ENCODE peak calls at places on chromosomes 12 and 14, in five cellular contexts. One of them, this sample, is unnamed.

GRCh38 chr12:119667577-119668314 is at the start of gene PRKAB1:
- DNase-seq in effector CD4-positive, alpha-beta T cell: peak
- DNase-seq in myocyte: peak
- DNase-seq in activated CD4-positive, alpha-beta T cell treated with anti-CD3 and anti-CD28 coated beads for 48 hours: peak
- DNase-seq in ovary: peak
- DNase-seq in this sample: peak

GRCh38 chr14:63362305-63362914 is 43.7 kb upstream of the GPHB5 start:
- DNase-seq in effector CD4-positive, alpha-beta T cell: no peak
- DNase-seq in myocyte: no peak
- DNase-seq in activated CD4-positive, alpha-beta T cell treated with anti-CD3 and anti-CD28 coated beads for 48 hours: no peak
- DNase-seq in ovary: no peak
- DNase-seq in this sample: no peak

GRCh38 chr14:62064741-62065323 is 302.6 kb downstream of the SNAPC1 start:
- DNase-seq in effector CD4-positive, alpha-beta T cell: no peak
- DNase-seq in myocyte: peak
- DNase-seq in activated CD4-positive, alpha-beta T cell treated with anti-CD3 and anti-CD28 coated beads for 48 hours: no peak
- DNase-seq in ovary: no peak
- DNase-seq in this sample: no peak

GRCh38 chr14:103015426-103015825 is 41.9 kb downstream of the CDC42BPB start:
- DNase-seq in effector CD4-positive, alpha-beta T cell: no peak
- DNase-seq in myocyte: no peak
- DNase-seq in activated CD4-positive, alpha-beta T cell treated with anti-CD3 and anti-CD28 coated beads for 48 hours: no peak
- DNase-seq in ovary: no peak
- DNase-seq in this sample: no peak

GRCh38 chr12:45989277-45989856 is 1.0 kb downstream of the SCAF11 start:
- DNase-seq in effector CD4-positive, alpha-beta T cell: no peak
- DNase-seq in myocyte: no peak
- DNase-seq in activated CD4-positive, alpha-beta T cell treated with anti-CD3 and anti-CD28 coated beads for 48 hours: peak
- DNase-seq in ovary: no peak
- DNase-seq in this sample: no peak

GRCh38 chr14:98704441-98704840 is 567.6 kb downstream of the BCL11B start:
- DNase-seq in effector CD4-positive, alpha-beta T cell: no peak
- DNase-seq in myocyte: no peak
- DNase-seq in activated CD4-positive, alpha-beta T cell treated with anti-CD3 and anti-CD28 coated beads for 48 hours: peak
- DNase-seq in ovary: no peak
- DNase-seq in this sample: peak

GRCh38 chr14:103692159-103692558 is 23.1 kb downstream of the XRCC3 start:
- DNase-seq in effector CD4-positive, alpha-beta T cell: no peak
- DNase-seq in myocyte: no peak
- DNase-seq in activated CD4-positive, alpha-beta T cell treated with anti-CD3 and anti-CD28 coated beads for 48 hours: no peak
- DNase-seq in ovary: peak
- DNase-seq in this sample: no peak

GRCh38 chr12:97211421-97211820 is 251.2 kb upstream of the RMST start:
- DNase-seq in effector CD4-positive, alpha-beta T cell: no peak
- DNase-seq in myocyte: no peak
- DNase-seq in activated CD4-positive, alpha-beta T cell treated with anti-CD3 and anti-CD28 coated beads for 48 hours: no peak
- DNase-seq in ovary: no peak
- DNase-seq in this sample: no peak

GRCh38 chr12:109715310-109716091 is 1.9 kb downstream of the FAM222A start:
- DNase-seq in effector CD4-positive, alpha-beta T cell: peak
- DNase-seq in myocyte: peak
- DNase-seq in activated CD4-positive, alpha-beta T cell treated with anti-CD3 and anti-CD28 coated beads for 48 hours: peak
- DNase-seq in ovary: peak
- DNase-seq in this sample: peak

GRCh38 chr14:92877757-92878431 is 45.1 kb upstream of the CHGA start:
- DNase-seq in effector CD4-positive, alpha-beta T cell: no peak
- DNase-seq in myocyte: peak
- DNase-seq in activated CD4-positive, alpha-beta T cell treated with anti-CD3 and anti-CD28 coated beads for 48 hours: no peak
- DNase-seq in ovary: peak
- DNase-seq in this sample: no peak

GRCh38 chr14:77843155-77843554 is 43.2 kb downstream of the ADCK1 start:
- DNase-seq in effector CD4-positive, alpha-beta T cell: no peak
- DNase-seq in myocyte: peak
- DNase-seq in activated CD4-positive, alpha-beta T cell treated with anti-CD3 and anti-CD28 coated beads for 48 hours: no peak
- DNase-seq in ovary: no peak
- DNase-seq in this sample: no peak

GRCh38 chr12:55893723-55894122 is 34.0 kb downstream of the PYM1 start:
- DNase-seq in effector CD4-positive, alpha-beta T cell: no peak
- DNase-seq in myocyte: no peak
- DNase-seq in activated CD4-positive, alpha-beta T cell treated with anti-CD3 and anti-CD28 coated beads for 48 hours: no peak
- DNase-seq in ovary: no peak
- DNase-seq in this sample: no peak

GRCh38 chr12:26090853-26091510 is 33.9 kb downstream of the BHLHE41 start:
- DNase-seq in effector CD4-positive, alpha-beta T cell: no peak
- DNase-seq in myocyte: no peak
- DNase-seq in activated CD4-positive, alpha-beta T cell treated with anti-CD3 and anti-CD28 coated beads for 48 hours: no peak
- DNase-seq in ovary: no peak
- DNase-seq in this sample: no peak

GRCh38 chr14:88421286-88421685 is 35.8 kb downstream of the SPATA7 start:
- DNase-seq in effector CD4-positive, alpha-beta T cell: no peak
- DNase-seq in myocyte: peak
- DNase-seq in activated CD4-positive, alpha-beta T cell treated with anti-CD3 and anti-CD28 coated beads for 48 hours: no peak
- DNase-seq in ovary: no peak
- DNase-seq in this sample: no peak

GRCh38 chr12:24991209-24992049 is 42.5 kb upstream of the BCAT1 start:
- DNase-seq in effector CD4-positive, alpha-beta T cell: peak
- DNase-seq in myocyte: peak
- DNase-seq in activated CD4-positive, alpha-beta T cell treated with anti-CD3 and anti-CD28 coated beads for 48 hours: no peak
- DNase-seq in ovary: no peak
- DNase-seq in this sample: no peak

GRCh38 chr12:65720136-65720535 is 104.1 kb upstream of the HMGA2 start:
- DNase-seq in effector CD4-positive, alpha-beta T cell: no peak
- DNase-seq in myocyte: peak
- DNase-seq in activated CD4-positive, alpha-beta T cell treated with anti-CD3 and anti-CD28 coated beads for 48 hours: no peak
- DNase-seq in ovary: no peak
- DNase-seq in this sample: no peak

GRCh38 chr12:77402726-77403125 is 337.4 kb upstream of the E2F7 start:
- DNase-seq in effector CD4-positive, alpha-beta T cell: no peak
- DNase-seq in myocyte: peak
- DNase-seq in activated CD4-positive, alpha-beta T cell treated with anti-CD3 and anti-CD28 coated beads for 48 hours: no peak
- DNase-seq in ovary: no peak
- DNase-seq in this sample: no peak

GRCh38 chr12:50185975-50186663 is 18.9 kb upstream of the CERS5 start:
- DNase-seq in effector CD4-positive, alpha-beta T cell: no peak
- DNase-seq in myocyte: no peak
- DNase-seq in activated CD4-positive, alpha-beta T cell treated with anti-CD3 and anti-CD28 coated beads for 48 hours: no peak
- DNase-seq in ovary: no peak
- DNase-seq in this sample: no peak

GRCh38 chr12:65720739-65721138 is 103.5 kb upstream of the HMGA2 start:
- DNase-seq in effector CD4-positive, alpha-beta T cell: no peak
- DNase-seq in myocyte: peak
- DNase-seq in activated CD4-positive, alpha-beta T cell treated with anti-CD3 and anti-CD28 coated beads for 48 hours: no peak
- DNase-seq in ovary: no peak
- DNase-seq in this sample: no peak

GRCh38 chr12:80200414-80200813 is 101.1 kb downstream of the OTOGL start:
- DNase-seq in effector CD4-positive, alpha-beta T cell: no peak
- DNase-seq in myocyte: no peak
- DNase-seq in activated CD4-positive, alpha-beta T cell treated with anti-CD3 and anti-CD28 coated beads for 48 hours: no peak
- DNase-seq in ovary: no peak
- DNase-seq in this sample: no peak

GRCh38 chr12:9649532-9649940 is 20.0 kb upstream of the CLEC2D start:
- DNase-seq in effector CD4-positive, alpha-beta T cell: no peak
- DNase-seq in myocyte: no peak
- DNase-seq in activated CD4-positive, alpha-beta T cell treated with anti-CD3 and anti-CD28 coated beads for 48 hours: peak
- DNase-seq in ovary: no peak
- DNase-seq in this sample: no peak

GRCh38 chr14:99899578-99900178 is 106.5 kb downstream of the EML1 start:
- DNase-seq in effector CD4-positive, alpha-beta T cell: no peak
- DNase-seq in myocyte: peak
- DNase-seq in activated CD4-positive, alpha-beta T cell treated with anti-CD3 and anti-CD28 coated beads for 48 hours: no peak
- DNase-seq in ovary: no peak
- DNase-seq in this sample: no peak

GRCh38 chr12:87363497-87364084 is 665.6 kb downstream of the C12orf50 start:
- DNase-seq in effector CD4-positive, alpha-beta T cell: no peak
- DNase-seq in myocyte: no peak
- DNase-seq in activated CD4-positive, alpha-beta T cell treated with anti-CD3 and anti-CD28 coated beads for 48 hours: no peak
- DNase-seq in ovary: no peak
- DNase-seq in this sample: no peak

GRCh38 chr12:65162609-65163008 is 6.8 kb upstream of the LEMD3 start:
- DNase-seq in effector CD4-positive, alpha-beta T cell: no peak
- DNase-seq in myocyte: no peak
- DNase-seq in activated CD4-positive, alpha-beta T cell treated with anti-CD3 and anti-CD28 coated beads for 48 hours: no peak
- DNase-seq in ovary: no peak
- DNase-seq in this sample: no peak

GRCh38 chr14:97730706-97731105 is 933.5 kb downstream of the VRK1 start:
- DNase-seq in effector CD4-positive, alpha-beta T cell: no peak
- DNase-seq in myocyte: no peak
- DNase-seq in activated CD4-positive, alpha-beta T cell treated with anti-CD3 and anti-CD28 coated beads for 48 hours: no peak
- DNase-seq in ovary: no peak
- DNase-seq in this sample: no peak

GRCh38 chr12:131147894-131148293 is 194.2 kb downstream of the ADGRD1 start:
- DNase-seq in effector CD4-positive, alpha-beta T cell: no peak
- DNase-seq in myocyte: no peak
- DNase-seq in activated CD4-positive, alpha-beta T cell treated with anti-CD3 and anti-CD28 coated beads for 48 hours: no peak
- DNase-seq in ovary: no peak
- DNase-seq in this sample: no peak

GRCh38 chr14:68182492-68182891 is 362.9 kb downstream of the RAD51B start:
- DNase-seq in effector CD4-positive, alpha-beta T cell: no peak
- DNase-seq in myocyte: no peak
- DNase-seq in activated CD4-positive, alpha-beta T cell treated with anti-CD3 and anti-CD28 coated beads for 48 hours: peak
- DNase-seq in ovary: no peak
- DNase-seq in this sample: no peak

GRCh38 chr14:21902561-21903199 is 229.1 kb upstream of the OR4E1 start:
- DNase-seq in effector CD4-positive, alpha-beta T cell: peak
- DNase-seq in myocyte: no peak
- DNase-seq in activated CD4-positive, alpha-beta T cell treated with anti-CD3 and anti-CD28 coated beads for 48 hours: peak
- DNase-seq in ovary: no peak
- DNase-seq in this sample: no peak

GRCh38 chr14:49875640-49876198 is 17.2 kb upstream of the ARF6 start:
- DNase-seq in effector CD4-positive, alpha-beta T cell: no peak
- DNase-seq in myocyte: no peak
- DNase-seq in activated CD4-positive, alpha-beta T cell treated with anti-CD3 and anti-CD28 coated beads for 48 hours: no peak
- DNase-seq in ovary: no peak
- DNase-seq in this sample: no peak

GRCh38 chr12:89695100-89695499 is 13.5 kb downstream of the ATP2B1 start:
- DNase-seq in effector CD4-positive, alpha-beta T cell: no peak
- DNase-seq in myocyte: peak
- DNase-seq in activated CD4-positive, alpha-beta T cell treated with anti-CD3 and anti-CD28 coated beads for 48 hours: no peak
- DNase-seq in ovary: no peak
- DNase-seq in this sample: no peak

GRCh38 chr14:68506645-68507405 is 286.0 kb downstream of the ZFP36L1 start:
- DNase-seq in effector CD4-positive, alpha-beta T cell: no peak
- DNase-seq in myocyte: no peak
- DNase-seq in activated CD4-positive, alpha-beta T cell treated with anti-CD3 and anti-CD28 coated beads for 48 hours: no peak
- DNase-seq in ovary: no peak
- DNase-seq in this sample: peak

GRCh38 chr12:110669193-110669502 is 19.8 kb downstream of the HVCN1 start:
- DNase-seq in effector CD4-positive, alpha-beta T cell: no peak
- DNase-seq in myocyte: no peak
- DNase-seq in activated CD4-positive, alpha-beta T cell treated with anti-CD3 and anti-CD28 coated beads for 48 hours: no peak
- DNase-seq in ovary: no peak
- DNase-seq in this sample: no peak

GRCh38 chr14:102848830-102849521 is 71.7 kb downstream of the TRAF3 start:
- DNase-seq in effector CD4-positive, alpha-beta T cell: no peak
- DNase-seq in myocyte: peak
- DNase-seq in activated CD4-positive, alpha-beta T cell treated with anti-CD3 and anti-CD28 coated beads for 48 hours: no peak
- DNase-seq in ovary: peak
- DNase-seq in this sample: no peak

GRCh38 chr14:104935026-104935650 is 10.5 kb downstream of the PLD4 start:
- DNase-seq in effector CD4-positive, alpha-beta T cell: no peak
- DNase-seq in myocyte: peak
- DNase-seq in activated CD4-positive, alpha-beta T cell treated with anti-CD3 and anti-CD28 coated beads for 48 hours: no peak
- DNase-seq in ovary: no peak
- DNase-seq in this sample: no peak

GRCh38 chr12:54993181-54993835 is 8.7 kb upstream of the TESPA1 start:
- DNase-seq in effector CD4-positive, alpha-beta T cell: peak
- DNase-seq in myocyte: peak
- DNase-seq in activated CD4-positive, alpha-beta T cell treated with anti-CD3 and anti-CD28 coated beads for 48 hours: peak
- DNase-seq in ovary: peak
- DNase-seq in this sample: peak

GRCh38 chr12:5140190-5140589 is 96.5 kb downstream of the KCNA5 start:
- DNase-seq in effector CD4-positive, alpha-beta T cell: no peak
- DNase-seq in myocyte: no peak
- DNase-seq in activated CD4-positive, alpha-beta T cell treated with anti-CD3 and anti-CD28 coated beads for 48 hours: no peak
- DNase-seq in ovary: no peak
- DNase-seq in this sample: no peak

GRCh38 chr12:94263905-94264655 is 115.7 kb downstream of the PLXNC1 start:
- DNase-seq in effector CD4-positive, alpha-beta T cell: no peak
- DNase-seq in myocyte: no peak
- DNase-seq in activated CD4-positive, alpha-beta T cell treated with anti-CD3 and anti-CD28 coated beads for 48 hours: no peak
- DNase-seq in ovary: no peak
- DNase-seq in this sample: no peak